ENCODE peak calls at places on chromosomes 1 and 21, in four cellular contexts. Z is AG08396, R is smooth muscle cell of the brain vasculature, M is KBM-7. A is an unnamed sample.

GRCh38 chr21:42711667-42712066 is 58.2 kb downstream of the PDE9A start:
- DNase-seq in Z (no peak), M (no peak), R (no peak), A (no peak)

GRCh38 chr1:155002479-155003226 is at the start of gene ZBTB7B:
- DNase-seq in M (peak), R (no peak), Z (peak), A (peak)

GRCh38 chr1:76944942-76945341 is 77.7 kb downstream of the ST6GALNAC5 start:
- DNase-seq in R (no peak), M (no peak), Z (no peak), A (no peak)

GRCh38 chr1:222334026-222334680 is 213.8 kb downstream of the HHIPL2 start:
- DNase-seq in R (no peak), M (no peak), Z (peak), A (no peak)

GRCh38 chr1:39061951-39062350 is 35.8 kb downstream of the NDUFS5 start:
- DNase-seq in Z (no peak), M (no peak), R (no peak), A (no peak)

GRCh38 chr1:113459279-113459678 is 69.0 kb downstream of the MAGI3 start:
- DNase-seq in R (no peak), M (no peak), Z (no peak), A (no peak)

GRCh38 chr1:18951818-18952391 is 4.6 kb downstream of the IFFO2 start:
- DNase-seq in M (peak), Z (no peak), R (no peak), A (no peak)

GRCh38 chr21:41425954-41426655 is at the start of gene MX1:
- DNase-seq in M (no peak), R (peak), Z (peak), A (peak)

GRCh38 chr21:16534408-16535099 is 804.8 kb downstream of the USP25 start:
- DNase-seq in R (no peak), Z (peak), M (no peak), A (no peak)

GRCh38 chr1:1098656-1099425 is 17.0 kb downstream of the C1orf159 start:
- DNase-seq in Z (no peak), M (no peak), R (no peak), A (no peak)

GRCh38 chr1:111656093-111657017 is 36.8 kb downstream of the RAP1A start:
- DNase-seq in M (peak), R (peak), Z (peak), A (peak)

GRCh38 chr1:61338899-61339298 is 256.5 kb downstream of the NFIA start:
- DNase-seq in M (no peak), Z (no peak), R (no peak), A (no peak)

GRCh38 chr1:3795453-3796214 is 664 bp downstream of the LRRC47 start:
- DNase-seq in Z (no peak), M (no peak), R (no peak), A (peak)

GRCh38 chr1:170168263-170168662 is 22.5 kb downstream of the NTMT2 start:
- DNase-seq in Z (peak), R (no peak), M (peak), A (no peak)

GRCh38 chr21:40194181-40194580 is 326.9 kb downstream of the PCP4 start:
- DNase-seq in R (no peak), Z (no peak), M (no peak), A (no peak)

GRCh38 chr1:203273869-203274602 is 31.3 kb upstream of the BTG2 start:
- DNase-seq in M (peak), R (no peak), Z (no peak), A (peak)

GRCh38 chr1:218742478-218743260 is 397.5 kb downstream of the TGFB2 start:
- DNase-seq in R (no peak), M (no peak), Z (no peak), A (no peak)

GRCh38 chr1:223423641-223424233 is 30.5 kb downstream of the CCDC185 start:
- DNase-seq in Z (no peak), R (no peak), M (no peak), A (no peak)

GRCh38 chr1:157691285-157691920 is 9.2 kb downstream of the FCRL3 start:
- DNase-seq in M (peak), Z (peak), R (no peak), A (peak)

GRCh38 chr1:160428655-160429054 is 28.3 kb downstream of the VANGL2 start:
- DNase-seq in R (peak), M (peak), Z (peak), A (peak)

GRCh38 chr1:180849031-180849775 is 63.5 kb upstream of the KIAA1614 start:
- DNase-seq in M (no peak), Z (no peak), R (no peak), A (no peak)

GRCh38 chr1:219041141-219041540 is 132.5 kb upstream of the LYPLAL1 start:
- DNase-seq in M (no peak), Z (no peak), R (peak), A (no peak)

GRCh38 chr1:226526801-226527595 is 21.6 kb upstream of the STUM start:
- DNase-seq in R (no peak), Z (peak), M (no peak), A (peak)

GRCh38 chr1:168135982-168136708 is 585 bp downstream of the GPR161 start:
- DNase-seq in Z (peak), M (peak), R (no peak), A (no peak)

GRCh38 chr1:247077234-247077633 is 1.4 kb downstream of the ZNF670 start:
- DNase-seq in M (peak), Z (peak), R (no peak), A (no peak)

GRCh38 chr1:207919523-207920210 is 8.7 kb upstream of the CD34 start:
- DNase-seq in Z (no peak), M (no peak), R (no peak), A (no peak)

GRCh38 chr1:30400436-30400975 is 322.9 kb downstream of the MATN1 start:
- DNase-seq in Z (no peak), M (no peak), R (no peak), A (no peak)

GRCh38 chr1:37502104-37502503 is 12.5 kb downstream of the MEAF6 start:
- DNase-seq in M (no peak), Z (no peak), R (no peak), A (no peak)

GRCh38 chr1:29292344-29292743 is 56.0 kb downstream of the PTPRU start:
- DNase-seq in M (no peak), Z (no peak), R (no peak), A (no peak)

GRCh38 chr1:223733898-223734852 is 21.8 kb downstream of the CAPN2 start:
- DNase-seq in R (no peak), Z (no peak), M (no peak), A (no peak)

GRCh38 chr1:156146006-156146748 is 7.2 kb upstream of the SEMA4A start:
- DNase-seq in Z (peak), R (peak), M (peak), A (peak)

GRCh38 chr1:29827237-29827750 is 591.0 kb downstream of the PTPRU start:
- DNase-seq in R (no peak), Z (no peak), M (no peak), A (no peak)

A was measured in Karpas-422.